ENCODE peak calls at places on chromosome 9, in seven cellular contexts. G is H54; U is ureter; V is IMR-90; Y is CD8-positive, alpha-beta memory T cell; P is substantia nigra; K is AG04450. X is an unnamed sample.

GRCh38 chr9:127580879-127581278 is 31.2 kb upstream of the STXBP1 start:
- DNase-seq in K (no peak), U (no peak), P (no peak), V (no peak), Y (no peak), G (no peak), X (no peak)

GRCh38 chr9:2290382-2290781 is 275.2 kb downstream of the SMARCA2 start:
- DNase-seq in P (no peak), Y (no peak), U (no peak), K (no peak), V (no peak), G (no peak), X (no peak)

GRCh38 chr9:35556781-35557180 is 48.3 kb upstream of the TESK1 start:
- DNase-seq in K (no peak), V (no peak), P (no peak), U (no peak), G (no peak), Y (no peak), X (no peak)

GRCh38 chr9:109498195-109499060 is at the start of gene PTPN3:
- DNase-seq in V (no peak), P (no peak), U (no peak), K (no peak), G (peak), Y (no peak), X (no peak)

GRCh38 chr9:110432253-110432652 is 94.6 kb upstream of the TXNDC8 start:
- DNase-seq in V (peak), G (no peak), K (no peak), Y (no peak), U (no peak), P (no peak), X (no peak)

GRCh38 chr9:21334603-21334968 is 618 bp downstream of the KLHL9 start:
- DNase-seq in K (no peak), P (no peak), U (no peak), G (no peak), V (peak), Y (no peak), X (no peak)

GRCh38 chr9:127886401-127886972 is 9.0 kb upstream of the AK1 start:
- DNase-seq in U (no peak), Y (no peak), K (no peak), P (no peak), G (no peak), V (no peak), X (no peak)

GRCh38 chr9:133641861-133642595 is 5.9 kb downstream of the DBH start:
- DNase-seq in U (no peak), K (no peak), V (no peak), P (no peak), Y (no peak), G (no peak), X (no peak)

GRCh38 chr9:37331871-37332270 is 90.6 kb upstream of the GRHPR start:
- DNase-seq in V (no peak), P (no peak), Y (no peak), K (no peak), G (no peak), U (no peak), X (no peak)

GRCh38 chr9:113616716-113617496 is 153.4 kb downstream of the RGS3 start:
- DNase-seq in G (no peak), Y (no peak), U (no peak), P (no peak), K (no peak), V (no peak), X (no peak)

GRCh38 chr9:110763568-110763967 is 95.0 kb downstream of the MUSK start:
- DNase-seq in U (no peak), V (no peak), G (no peak), Y (no peak), P (no peak), K (no peak), X (no peak)

GRCh38 chr9:93254806-93255519 is 71.0 kb downstream of the WNK2 start:
- DNase-seq in U (peak), Y (no peak), V (no peak), K (no peak), G (no peak), P (no peak), X (no peak)

GRCh38 chr9:138075961-138076649 is 198.5 kb downstream of the CACNA1B start:
- DNase-seq in P (no peak), U (no peak), K (no peak), Y (no peak), V (no peak), G (no peak), X (no peak)

GRCh38 chr9:133897675-133898074 is 94.4 kb downstream of the VAV2 start:
- DNase-seq in U (no peak), Y (no peak), V (no peak), G (no peak), P (no peak), K (no peak), X (no peak)

GRCh38 chr9:128456613-128457061 is 831 bp downstream of the ODF2 start:
- DNase-seq in Y (peak), G (peak), K (no peak), P (no peak), U (peak), V (peak), X (peak)

GRCh38 chr9:77544491-77545000 is 103.6 kb downstream of the GNA14 start:
- DNase-seq in K (no peak), V (no peak), Y (no peak), G (no peak), U (no peak), P (no peak), X (no peak)

GRCh38 chr9:129836342-129837007 is 1.2 kb downstream of the USP20 start:
- DNase-seq in U (no peak), Y (peak), P (no peak), V (no peak), K (no peak), G (no peak), X (peak)

GRCh38 chr9:107733530-107733907 is 243.9 kb upstream of the KLF4 start:
- DNase-seq in G (no peak), V (no peak), K (no peak), U (no peak), Y (no peak), P (no peak), X (no peak)

GRCh38 chr9:16728128-16728505 is 142.4 kb downstream of the BNC2 start:
- DNase-seq in U (no peak), K (no peak), P (no peak), Y (no peak), G (no peak), V (peak), X (no peak)

GRCh38 chr9:105993051-105993854 is 298.9 kb downstream of the TMEM38B start:
- DNase-seq in K (no peak), Y (no peak), P (no peak), U (no peak), V (no peak), G (no peak), X (no peak)

GRCh38 chr9:134888603-134889195 is 8.1 kb downstream of the FCN2 start:
- DNase-seq in U (no peak), Y (no peak), G (no peak), V (no peak), K (no peak), P (no peak), X (no peak)

GRCh38 chr9:98168952-98169488 is 23.4 kb downstream of the CORO2A start:
- DNase-seq in Y (peak), G (peak), U (peak), V (peak), K (peak), P (no peak), X (no peak)

GRCh38 chr9:131111854-131112311 is 13.5 kb upstream of the NUP214 start:
- DNase-seq in G (no peak), K (no peak), V (no peak), U (no peak), Y (no peak), P (peak), X (no peak)

GRCh38 chr9:112866662-112867274 is 23.9 kb downstream of the SLC46A2 start:
- DNase-seq in V (peak), K (no peak), P (no peak), Y (no peak), G (peak), U (no peak), X (no peak)

GRCh38 chr9:22232971-22233370 is 213.7 kb upstream of the DMRTA1 start:
- DNase-seq in V (no peak), K (no peak), Y (no peak), G (no peak), P (no peak), U (no peak), X (no peak)

GRCh38 chr9:114799441-114799840 is 6.4 kb downstream of the TNFSF15 start:
- DNase-seq in Y (no peak), V (no peak), K (no peak), P (no peak), U (no peak), G (no peak), X (no peak)

GRCh38 chr9:129886226-129887174 is 51.2 kb downstream of the USP20 start:
- DNase-seq in G (no peak), P (no peak), Y (peak), U (no peak), V (no peak), K (no peak), X (peak)

GRCh38 chr9:93128715-93129224 is 5.3 kb downstream of the NINJ1 start:
- DNase-seq in K (no peak), G (no peak), P (no peak), Y (no peak), V (no peak), U (no peak), X (no peak)

GRCh38 chr9:89024727-89025126 is 33.5 kb downstream of the S1PR3 start:
- DNase-seq in Y (no peak), G (no peak), P (no peak), V (no peak), U (no peak), K (no peak), X (no peak)

GRCh38 chr9:122356627-122357026 is 14.2 kb upstream of the PTGS1 start:
- DNase-seq in K (no peak), V (no peak), P (no peak), Y (no peak), G (no peak), U (no peak), X (no peak)

GRCh38 chr9:89356782-89357181 is 38.5 kb downstream of the SECISBP2 start:
- DNase-seq in P (no peak), U (no peak), Y (no peak), K (no peak), V (no peak), G (no peak), X (no peak)

X was measured in effector CD4-positive, alpha-beta T cell.